ENCODE peak calls at places on chromosomes 4 and X, in four cellular contexts. One of them, this sample, is unnamed.

GRCh38 chr4:186228514-186228894 is 1.2 kb downstream of the KLKB1 start:
- DNase-seq in CD8-positive, alpha-beta memory T cell: no peak
- DNase-seq in A673: no peak
- DNase-seq in GM23338: no peak
- DNase-seq in this sample: no peak

GRCh38 chr4:25402521-25402920 is 25.5 kb downstream of the ANAPC4 start:
- DNase-seq in CD8-positive, alpha-beta memory T cell: no peak
- DNase-seq in A673: no peak
- DNase-seq in GM23338: no peak
- DNase-seq in this sample: no peak

GRCh38 chr4:87559090-87559837 is 30.1 kb upstream of the SPARCL1 start:
- DNase-seq in CD8-positive, alpha-beta memory T cell: no peak
- DNase-seq in A673: peak; percentile 1
- DNase-seq in GM23338: peak; percentile 68
- DNase-seq in this sample: no peak

GRCh38 chrX:27966955-27967354 is 14.3 kb downstream of the DCAF8L1 start:
- DNase-seq in CD8-positive, alpha-beta memory T cell: no peak
- DNase-seq in A673: peak; percentile 5
- DNase-seq in GM23338: no peak
- DNase-seq in this sample: no peak

GRCh38 chrX:120120223-120120622 is 4.5 kb upstream of the RHOXF1 start:
- DNase-seq in CD8-positive, alpha-beta memory T cell: no peak
- DNase-seq in A673: no peak
- DNase-seq in GM23338: no peak
- DNase-seq in this sample: no peak

GRCh38 chr4:26671111-26671510 is 87.2 kb downstream of the TBC1D19 start:
- DNase-seq in CD8-positive, alpha-beta memory T cell: no peak
- DNase-seq in A673: no peak
- DNase-seq in GM23338: peak; percentile 22
- DNase-seq in this sample: no peak

GRCh38 chr4:74044676-74045075 is 6.2 kb upstream of the CXCL3 start:
- DNase-seq in CD8-positive, alpha-beta memory T cell: no peak
- DNase-seq in A673: no peak
- DNase-seq in GM23338: no peak
- DNase-seq in this sample: no peak

GRCh38 chrX:24294619-24295018 is 19.2 kb downstream of the SUPT20HL2 start:
- DNase-seq in CD8-positive, alpha-beta memory T cell: no peak
- DNase-seq in A673: peak; percentile 75
- DNase-seq in GM23338: peak; percentile 77
- DNase-seq in this sample: no peak

GRCh38 chr4:71231073-71231752 is 107.6 kb upstream of the SLC4A4 start:
- DNase-seq in CD8-positive, alpha-beta memory T cell: no peak
- DNase-seq in A673: peak; percentile 39
- DNase-seq in GM23338: peak; percentile 16
- DNase-seq in this sample: no peak

GRCh38 chr4:147969573-147969972 is 237.7 kb downstream of the ARHGAP10 start:
- DNase-seq in CD8-positive, alpha-beta memory T cell: no peak
- DNase-seq in A673: no peak
- DNase-seq in GM23338: no peak
- DNase-seq in this sample: no peak

GRCh38 chrX:34778961-34779360 is 121.9 kb upstream of the TMEM47 start:
- DNase-seq in CD8-positive, alpha-beta memory T cell: no peak
- DNase-seq in A673: peak; percentile 3
- DNase-seq in GM23338: no peak
- DNase-seq in this sample: no peak

GRCh38 chr4:159367421-159368105 is 264.7 kb downstream of the RAPGEF2 start:
- DNase-seq in CD8-positive, alpha-beta memory T cell: no peak
- DNase-seq in A673: no peak
- DNase-seq in GM23338: no peak
- DNase-seq in this sample: no peak

GRCh38 chr4:168848977-168849687 is 160.9 kb downstream of the CBR4 start:
- DNase-seq in CD8-positive, alpha-beta memory T cell: no peak
- DNase-seq in A673: peak; percentile 88
- DNase-seq in GM23338: peak; percentile 40
- DNase-seq in this sample: no peak

GRCh38 chr4:79237836-79238235 is 88.0 kb downstream of the NAA11 start:
- DNase-seq in CD8-positive, alpha-beta memory T cell: no peak
- DNase-seq in A673: no peak
- DNase-seq in GM23338: peak; percentile 10
- DNase-seq in this sample: no peak

GRCh38 chrX:28189011-28189410 is 207.8 kb upstream of the DCAF8L1 start:
- DNase-seq in CD8-positive, alpha-beta memory T cell: no peak
- DNase-seq in A673: no peak
- DNase-seq in GM23338: no peak
- DNase-seq in this sample: no peak

GRCh38 chrX:44384688-44385338 is 41.3 kb upstream of the EFHC2 start:
- DNase-seq in CD8-positive, alpha-beta memory T cell: no peak
- DNase-seq in A673: no peak
- DNase-seq in GM23338: no peak
- DNase-seq in this sample: no peak

GRCh38 chrX:47169726-47170515 is 23.7 kb upstream of the UBA1 start:
- DNase-seq in CD8-positive, alpha-beta memory T cell: no peak
- DNase-seq in A673: no peak
- DNase-seq in GM23338: no peak
- DNase-seq in this sample: peak; percentile 37

GRCh38 chr4:95549246-95550138 is 719 bp upstream of the UNC5C start:
- DNase-seq in CD8-positive, alpha-beta memory T cell: no peak
- DNase-seq in A673: no peak
- DNase-seq in GM23338: peak; percentile 60
- DNase-seq in this sample: peak; percentile 57

GRCh38 chr4:119589165-119589564 is 39.4 kb downstream of the PDE5A start:
- DNase-seq in CD8-positive, alpha-beta memory T cell: no peak
- DNase-seq in A673: no peak
- DNase-seq in GM23338: no peak
- DNase-seq in this sample: no peak

GRCh38 chrX:77442728-77443127 is 4.5 kb upstream of the FGF16 start:
- DNase-seq in CD8-positive, alpha-beta memory T cell: no peak
- DNase-seq in A673: no peak
- DNase-seq in GM23338: no peak
- DNase-seq in this sample: no peak

GRCh38 chrX:118521435-118521834 is 25.8 kb downstream of the DOCK11 start:
- DNase-seq in CD8-positive, alpha-beta memory T cell: no peak
- DNase-seq in A673: no peak
- DNase-seq in GM23338: no peak
- DNase-seq in this sample: no peak

GRCh38 chr4:181690498-181690897 is 552.7 kb upstream of the TENM3 start:
- DNase-seq in CD8-positive, alpha-beta memory T cell: no peak
- DNase-seq in A673: no peak
- DNase-seq in GM23338: no peak
- DNase-seq in this sample: no peak

GRCh38 chrX:10021461-10022272 is 54.5 kb downstream of the CLDN34 start:
- DNase-seq in CD8-positive, alpha-beta memory T cell: no peak
- DNase-seq in A673: no peak
- DNase-seq in GM23338: no peak
- DNase-seq in this sample: no peak

GRCh38 chrX:40085086-40085551 is 12.6 kb downstream of the BCOR start:
- DNase-seq in CD8-positive, alpha-beta memory T cell: no peak
- DNase-seq in A673: peak; percentile 49
- DNase-seq in GM23338: no peak
- DNase-seq in this sample: peak; percentile 40

GRCh38 chr4:185394568-185395254 is 1.0 kb downstream of the LRP2BP start:
- DNase-seq in CD8-positive, alpha-beta memory T cell: no peak
- DNase-seq in A673: no peak
- DNase-seq in GM23338: no peak
- DNase-seq in this sample: no peak

GRCh38 chr4:105014242-105015031 is 132.2 kb upstream of the TET2 start:
- DNase-seq in CD8-positive, alpha-beta memory T cell: no peak
- DNase-seq in A673: no peak
- DNase-seq in GM23338: no peak
- DNase-seq in this sample: no peak

GRCh38 chrX:345020-345925 is 26.7 kb upstream of the GTPBP6 start:
- DNase-seq in CD8-positive, alpha-beta memory T cell: no peak
- DNase-seq in A673: no peak
- DNase-seq in GM23338: no peak
- DNase-seq in this sample: no peak

GRCh38 chr4:156558365-156559025 is 413.1 kb downstream of the PDGFC start:
- DNase-seq in CD8-positive, alpha-beta memory T cell: no peak
- DNase-seq in A673: peak; percentile 56
- DNase-seq in GM23338: no peak
- DNase-seq in this sample: no peak

GRCh38 chrX:23908219-23909003 is 605 bp downstream of the CXorf58 start:
- DNase-seq in CD8-positive, alpha-beta memory T cell: no peak
- DNase-seq in A673: peak; percentile 19
- DNase-seq in GM23338: peak; percentile 53
- DNase-seq in this sample: peak; percentile 60

GRCh38 chr4:113607147-113607720 is 154.3 kb downstream of the CAMK2D start:
- DNase-seq in CD8-positive, alpha-beta memory T cell: no peak
- DNase-seq in A673: no peak
- DNase-seq in GM23338: no peak
- DNase-seq in this sample: no peak

GRCh38 chr4:79678472-79679202 is 270.6 kb upstream of the GK2 start:
- DNase-seq in CD8-positive, alpha-beta memory T cell: no peak
- DNase-seq in A673: no peak
- DNase-seq in GM23338: no peak
- DNase-seq in this sample: no peak

GRCh38 chr4:21992330-21992729 is 43.8 kb upstream of the KCNIP4 start:
- DNase-seq in CD8-positive, alpha-beta memory T cell: no peak
- DNase-seq in A673: no peak
- DNase-seq in GM23338: no peak
- DNase-seq in this sample: no peak

GRCh38 chr4:21991050-21991449 is 42.5 kb upstream of the KCNIP4 start:
- DNase-seq in CD8-positive, alpha-beta memory T cell: no peak
- DNase-seq in A673: no peak
- DNase-seq in GM23338: no peak
- DNase-seq in this sample: no peak

GRCh38 chr4:21986312-21986711 is 37.7 kb upstream of the KCNIP4 start:
- DNase-seq in CD8-positive, alpha-beta memory T cell: no peak
- DNase-seq in A673: no peak
- DNase-seq in GM23338: no peak
- DNase-seq in this sample: no peak

GRCh38 chr4:21991537-21991936 is 43.0 kb upstream of the KCNIP4 start:
- DNase-seq in CD8-positive, alpha-beta memory T cell: no peak
- DNase-seq in A673: no peak
- DNase-seq in GM23338: no peak
- DNase-seq in this sample: no peak
- H3K4me3 ChIP-seq in CD8-positive, alpha-beta memory T cell: no peak overlapping the region
- H3K4me3 ChIP-seq in A673: no peak overlapping the region
- H3K4me3 ChIP-seq in GM23338: no peak overlapping the region
- H3K4me3 ChIP-seq in this sample: no peak overlapping the region

GRCh38 chrX:16661495-16661894 is 11.5 kb downstream of the S100G start:
- DNase-seq in CD8-positive, alpha-beta memory T cell: no peak
- DNase-seq in A673: no peak
- DNase-seq in GM23338: no peak
- DNase-seq in this sample: no peak
- H3K36me3 ChIP-seq in CD8-positive, alpha-beta memory T cell: no peaks in the 10 kb centered on the region
- H3K36me3 ChIP-seq in A673: no peaks in the 10 kb centered on the region
- H3K36me3 ChIP-seq in GM23338: no peaks in the 10 kb centered on the region
- H3K36me3 ChIP-seq in this sample: peaks cover 6% of the 10 kb centered on the region

GRCh38 chr4:150582101-150582565 is at the start of gene MAB21L2:
- DNase-seq in CD8-positive, alpha-beta memory T cell: no peak
- DNase-seq in A673: no peak
- DNase-seq in GM23338: peak; percentile 29
- DNase-seq in this sample: peak; percentile 19

GRCh38 chr4:150584198-150584593 is 2.2 kb downstream of the MAB21L2 start:
- DNase-seq in CD8-positive, alpha-beta memory T cell: no peak
- DNase-seq in A673: no peak
- DNase-seq in GM23338: no peak
- DNase-seq in this sample: no peak

GRCh38 chr4:150581611-150582010 is 340 bp upstream of the MAB21L2 start:
- DNase-seq in CD8-positive, alpha-beta memory T cell: no peak
- DNase-seq in A673: no peak
- DNase-seq in GM23338: peak; percentile 88
- DNase-seq in this sample: peak; percentile 64

GRCh38 chr4:150583287-150584197 is 1.6 kb downstream of the MAB21L2 start:
- DNase-seq in CD8-positive, alpha-beta memory T cell: no peak
- DNase-seq in A673: no peak
- DNase-seq in GM23338: peak; percentile 77
- DNase-seq in this sample: peak; percentile 51

DNA sequence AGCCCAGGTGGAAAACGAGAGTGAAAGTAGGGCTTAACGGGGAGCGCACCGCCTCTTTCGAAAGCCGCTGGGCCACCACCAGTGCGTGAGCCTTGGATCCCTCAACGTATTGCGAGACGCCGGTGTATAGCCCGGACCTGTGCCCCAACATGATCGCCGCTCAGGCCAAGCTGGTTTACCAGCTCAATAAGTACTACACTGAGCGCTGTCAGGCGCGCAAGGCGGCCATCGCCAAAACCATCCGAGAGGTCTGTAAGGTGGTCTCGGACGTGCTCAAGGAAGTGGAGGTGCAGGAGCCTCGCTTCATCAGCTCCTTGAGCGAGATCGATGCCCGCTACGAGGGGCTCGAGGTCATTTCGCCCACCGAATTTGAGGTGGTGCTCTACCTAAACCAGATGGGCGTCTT is 933 bp downstream of the MAB21L2 start:
- DNase-seq in CD8-positive, alpha-beta memory T cell: no peak
- DNase-seq in A673: no peak
- DNase-seq in GM23338: peak; percentile 69
- DNase-seq in this sample: peak; percentile 39
- H3K27me3 ChIP-seq in CD8-positive, alpha-beta memory T cell: no peaks in the 10 kb centered on the region
- H3K27me3 ChIP-seq in A673: no peaks in the 10 kb centered on the region
- H3K27me3 ChIP-seq in GM23338: peaks cover 90% of the 10 kb centered on the region
- H3K27me3 ChIP-seq in this sample: peaks cover 60% of the 10 kb centered on the region

GRCh38 chr4:8157496-8157895 is 1.1 kb downstream of the ABLIM2 start:
- DNase-seq in CD8-positive, alpha-beta memory T cell: no peak
- DNase-seq in A673: peak; percentile 61
- DNase-seq in GM23338: peak; percentile 44
- DNase-seq in this sample: peak; percentile 69
- H3K4me3 ChIP-seq in CD8-positive, alpha-beta memory T cell: no peak overlapping the region
- H3K4me3 ChIP-seq in A673: peak overlapping the region; percentile 59
- H3K4me3 ChIP-seq in GM23338: peak overlapping the region; percentile 76
- H3K4me3 ChIP-seq in this sample: no peak overlapping the region

DNA sequence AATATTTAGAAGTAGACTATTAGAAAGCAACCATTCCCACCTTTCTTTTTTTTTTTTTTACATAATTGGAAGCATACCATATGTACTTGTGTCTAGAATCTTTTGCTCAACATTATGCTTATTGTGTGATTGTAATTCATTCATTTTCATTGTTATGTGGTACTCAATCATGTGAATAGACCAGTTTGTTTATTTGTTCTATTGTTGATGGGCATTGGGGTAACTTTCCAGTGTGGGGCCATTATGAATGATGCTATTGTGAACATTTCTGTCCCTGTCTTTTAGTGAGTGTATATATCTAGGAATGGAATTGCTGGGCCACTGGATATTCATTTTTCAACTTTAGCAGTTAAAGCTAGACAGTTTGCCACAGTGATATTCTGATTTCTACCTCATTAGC is 62.5 kb upstream of the MCUB start:
- DNase-seq in CD8-positive, alpha-beta memory T cell: no peak
- DNase-seq in A673: no peak
- DNase-seq in GM23338: no peak
- DNase-seq in this sample: no peak
- H3K36me3 ChIP-seq in CD8-positive, alpha-beta memory T cell: peaks cover 37% of the 10 kb centered on the region
- H3K36me3 ChIP-seq in A673: peaks cover 41% of the 10 kb centered on the region
- H3K36me3 ChIP-seq in GM23338: peaks cover 27% of the 10 kb centered on the region
- H3K36me3 ChIP-seq in this sample: peaks cover 6% of the 10 kb centered on the region

GRCh38 chr4:91220315-91220714 is 1083.5 kb upstream of the GRID2 start:
- DNase-seq in CD8-positive, alpha-beta memory T cell: no peak
- DNase-seq in A673: no peak
- DNase-seq in GM23338: no peak
- DNase-seq in this sample: no peak
- H3K27me3 ChIP-seq in CD8-positive, alpha-beta memory T cell: no peaks in the 10 kb centered on the region
- H3K27me3 ChIP-seq in A673: no peaks in the 10 kb centered on the region
- H3K27me3 ChIP-seq in GM23338: no peaks in the 10 kb centered on the region
- H3K27me3 ChIP-seq in this sample: no peaks in the 10 kb centered on the region

GRCh38 chrX:37755073-37755472 is 24.8 kb upstream of the CYBB start:
- DNase-seq in CD8-positive, alpha-beta memory T cell: no peak
- DNase-seq in A673: no peak
- DNase-seq in GM23338: no peak
- DNase-seq in this sample: no peak
- H3K4me3 ChIP-seq in CD8-positive, alpha-beta memory T cell: peak overlapping the region; percentile 37
- H3K4me3 ChIP-seq in A673: no peak overlapping the region
- H3K4me3 ChIP-seq in GM23338: no peak overlapping the region
- H3K4me3 ChIP-seq in this sample: no peak overlapping the region

GRCh38 chr4:2688697-2689096 is 67.4 kb downstream of the TNIP2 start:
- DNase-seq in CD8-positive, alpha-beta memory T cell: no peak
- DNase-seq in A673: no peak
- DNase-seq in GM23338: no peak
- DNase-seq in this sample: no peak
- H3K36me3 ChIP-seq in CD8-positive, alpha-beta memory T cell: peaks cover 56% of the 10 kb centered on the region
- H3K36me3 ChIP-seq in A673: peaks cover 60% of the 10 kb centered on the region
- H3K36me3 ChIP-seq in GM23338: peaks cover 21% of the 10 kb centered on the region
- H3K36me3 ChIP-seq in this sample: peaks cover 18% of the 10 kb centered on the region